ENCODE peak calls at places on chromosomes 12 and 14, in eight cellular contexts. M is pancreas, B is PC-3, S is AG09319, G is lower leg skin, F is tibial artery, H is cardiac fibroblast, W is GM20000. Q is an unnamed sample.

GRCh38 chr12:67355428-67356385 is 86.5 kb downstream of the CAND1 start:
- DNase-seq in H (peak; percentile 81), B (peak; percentile 70), M (no peak), F (no peak), W (peak; percentile 33), S (peak; percentile 31), G (no peak), Q (peak; percentile 53)

GRCh38 chr12:2877959-2878732 is 1.1 kb downstream of the RHNO1 start:
- DNase-seq in W (peak; percentile 44), F (peak; percentile 60), G (no peak), S (no peak), H (peak; percentile 35), M (no peak), B (no peak), Q (no peak)

GRCh38 chr14:94397899-94398479 is 9.6 kb upstream of the SERPINA1 start:
- DNase-seq in B (no peak), H (no peak), M (no peak), S (no peak), W (no peak), F (no peak), G (no peak), Q (no peak)

GRCh38 chr14:91374287-91374880 is 43.2 kb downstream of the CCDC88C start:
- DNase-seq in G (no peak), S (no peak), B (no peak), M (no peak), W (no peak), F (no peak), H (no peak), Q (no peak)

GRCh38 chr12:3200779-3201738 is 123.9 kb downstream of the TSPAN9 start:
- DNase-seq in M (no peak), B (peak; percentile 8), F (no peak), H (no peak), S (no peak), G (no peak), W (no peak), Q (no peak)

GRCh38 chr14:71665157-71665556 is 267.1 kb upstream of the RGS6 start:
- DNase-seq in H (peak; percentile 95), G (no peak), B (peak; percentile 66), S (no peak), F (no peak), W (no peak), M (no peak), Q (peak; percentile 68)

GRCh38 chr14:81323621-81324400 is 76.3 kb downstream of the STON2 start:
- DNase-seq in S (no peak), H (no peak), M (no peak), G (no peak), F (no peak), B (peak; percentile 84), W (no peak), Q (no peak)

GRCh38 chr14:71454513-71455332 is 477.5 kb upstream of the RGS6 start:
- DNase-seq in M (no peak), G (no peak), H (no peak), W (no peak), B (no peak), S (no peak), F (no peak), Q (no peak)

GRCh38 chr14:50773632-50774541 is 57.1 kb downstream of the NIN start:
- DNase-seq in F (no peak), B (peak; percentile 91), S (no peak), H (peak; percentile 56), W (no peak), G (peak; percentile 87), M (peak; percentile 69), Q (peak; percentile 59)

GRCh38 chr14:96176275-96176674 is 28.4 kb upstream of the BDKRB2 start:
- DNase-seq in G (no peak), B (no peak), M (no peak), F (no peak), H (peak; percentile 62), W (no peak), S (peak; percentile 52), Q (no peak)

GRCh38 chr12:24177889-24178288 is 228.4 kb upstream of the SOX5 start:
- DNase-seq in W (no peak), H (no peak), M (no peak), B (no peak), G (no peak), F (no peak), S (no peak), Q (no peak)

DNA sequence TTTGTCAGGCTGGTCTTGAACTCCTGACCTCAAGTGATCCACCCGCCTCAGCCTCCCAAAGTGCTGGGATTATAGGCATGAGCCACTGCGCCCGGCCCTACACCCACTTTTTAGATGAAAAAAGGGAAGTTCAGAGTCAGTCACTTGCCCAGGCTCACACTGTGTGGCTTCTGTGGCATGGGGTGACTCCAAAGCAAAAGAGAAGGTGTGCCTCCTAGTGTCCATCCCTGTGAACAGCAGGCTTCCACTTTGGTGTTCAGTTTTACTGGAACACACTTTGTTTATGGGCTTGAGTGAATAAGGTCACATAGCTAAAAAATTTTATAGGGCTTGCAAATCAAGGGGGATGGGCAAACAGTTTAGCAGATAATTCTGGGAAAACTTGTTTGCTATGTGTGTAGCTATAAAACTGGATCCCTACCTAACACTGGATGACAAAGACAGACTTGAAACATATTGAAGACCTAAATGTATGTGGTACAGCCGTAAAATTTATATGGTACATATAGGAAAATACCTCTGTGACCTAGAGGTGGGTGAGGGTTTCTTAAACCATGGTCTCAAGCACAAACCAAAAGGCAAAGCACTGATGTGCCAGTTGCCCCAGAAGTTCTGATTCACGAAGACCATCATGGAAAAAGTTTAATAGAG is 54.9 kb downstream of the EID3 start:
- DNase-seq in F (peak; percentile 76), H (peak; percentile 68), W (peak; percentile 82), G (peak; percentile 92), S (no peak), M (peak; percentile 64), B (peak; percentile 92), Q (peak; percentile 56)
- TF ChIP-seq CTCF in F (peak; percentile 83), H (peak; percentile 93), W (peak; percentile 78), G (no peak), S (peak; percentile 72), M (peak; percentile 75), B (peak; percentile 88), Q (peak; percentile 86)

DNA sequence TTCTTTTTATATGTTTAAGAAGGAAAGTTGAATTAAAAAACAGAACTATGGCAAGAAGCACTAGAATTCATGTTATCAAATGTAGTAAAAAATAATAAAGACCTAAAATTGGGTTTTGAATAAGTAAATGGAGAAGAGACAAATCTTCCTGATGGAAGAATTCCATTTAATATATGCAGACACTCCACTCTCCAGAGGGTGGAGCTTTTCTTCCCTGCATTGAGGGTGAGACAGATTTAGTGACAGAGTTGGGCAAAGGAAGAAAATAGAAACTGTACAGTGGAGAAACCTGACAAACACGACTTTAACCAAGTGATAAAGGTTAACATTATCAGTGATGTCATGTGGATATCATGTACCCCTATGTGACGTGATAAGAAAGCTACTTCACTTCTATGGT is 217.6 kb downstream of the PRKD1 start:
- DNase-seq in M (no peak), W (no peak), G (no peak), S (no peak), H (peak; percentile 37), B (peak; percentile 22), F (no peak), Q (no peak)
- TF ChIP-seq CTCF in M (no peak), W (no peak), G (no peak), S (no peak), H (peak; percentile 41), B (peak; percentile 50), F (peak; percentile 11), Q (peak; percentile 52)

GRCh38 chr14:24964048-24964447 is 85.9 kb downstream of the STXBP6 start:
- DNase-seq in S (no peak), H (no peak), W (no peak), G (no peak), M (no peak), F (no peak), B (no peak), Q (no peak)

GRCh38 chr14:24965578-24965933 is 84.4 kb downstream of the STXBP6 start:
- DNase-seq in W (no peak), G (no peak), B (no peak), M (no peak), S (no peak), F (no peak), H (no peak), Q (no peak)

GRCh38 chr14:24971255-24971654 is 78.7 kb downstream of the STXBP6 start:
- DNase-seq in H (no peak), W (no peak), F (no peak), B (no peak), S (no peak), G (no peak), M (no peak), Q (no peak)

GRCh38 chr14:24960816-24961215 is 89.1 kb downstream of the STXBP6 start:
- DNase-seq in B (no peak), M (no peak), G (no peak), S (no peak), W (no peak), F (no peak), H (peak; percentile 8), Q (no peak)

DNA sequence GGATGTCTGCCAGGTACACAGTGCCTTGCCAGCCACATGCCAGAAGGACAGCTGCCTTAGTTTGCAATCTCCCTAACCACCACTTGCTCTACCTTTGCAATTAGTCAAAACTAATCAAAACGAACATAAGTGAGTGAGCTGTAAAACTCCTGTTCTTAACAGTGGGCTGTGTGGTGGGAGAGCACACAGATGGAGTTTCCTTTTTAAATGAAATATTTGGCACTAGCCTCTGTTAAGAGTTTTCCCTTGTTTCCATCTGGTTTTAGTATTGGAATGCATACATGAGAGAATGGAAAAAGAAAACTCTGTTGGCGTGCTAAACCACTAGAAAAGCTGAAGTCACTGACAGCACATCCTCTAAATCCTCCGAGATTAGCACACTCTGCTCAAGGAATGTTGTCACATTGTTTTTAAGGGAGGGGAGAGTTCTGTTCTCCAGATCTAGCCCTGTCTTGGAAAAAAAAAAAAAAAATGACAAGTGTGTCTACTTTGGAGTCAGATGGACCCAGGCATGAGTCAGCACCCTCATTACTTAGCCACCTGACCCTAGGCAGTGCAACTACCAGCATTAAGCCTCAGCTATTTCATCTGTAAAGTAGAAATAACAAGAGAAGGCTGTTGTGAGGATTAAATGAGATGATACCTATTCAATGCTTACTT is 83.9 kb downstream of the STXBP6 start:
- DNase-seq in H (peak; percentile 70), F (no peak), B (no peak), G (no peak), S (peak; percentile 28), M (no peak), W (no peak), Q (peak; percentile 7)
- TF ChIP-seq CTCF in H (no peak), F (no peak), B (no peak), G (no peak), S (no peak), M (no peak), W (no peak), Q (no peak)

GRCh38 chr14:67514650-67515385 is 18.3 kb upstream of the PLEKHH1 start:
- DNase-seq in H (peak; percentile 21), M (peak; percentile 77), S (no peak), F (peak; percentile 66), W (peak; percentile 79), G (peak; percentile 87), B (peak; percentile 35), Q (peak; percentile 7)

GRCh38 chr14:67515386-67516079 is 17.6 kb upstream of the PLEKHH1 start:
- DNase-seq in S (no peak), M (peak; percentile 74), B (peak; percentile 30), W (peak; percentile 82), F (peak; percentile 63), H (no peak), G (no peak), Q (no peak)

GRCh38 chr14:67516679-67517078 is 16.4 kb upstream of the PLEKHH1 start:
- DNase-seq in B (no peak), S (no peak), G (no peak), M (no peak), F (no peak), H (no peak), W (no peak), Q (no peak)

GRCh38 chr14:67519406-67519805 is 13.7 kb upstream of the PLEKHH1 start:
- DNase-seq in B (no peak), W (no peak), F (no peak), S (no peak), M (no peak), H (no peak), G (no peak), Q (no peak)

GRCh38 chr14:67517083-67517482 is 16.0 kb upstream of the PLEKHH1 start:
- DNase-seq in W (no peak), G (no peak), H (peak; percentile 26), F (no peak), M (peak; percentile 78), S (no peak), B (no peak), Q (no peak)
- TF ChIP-seq CTCF in W (no peak), G (no peak), H (no peak), F (no peak), M (no peak), S (no peak), B (peak; percentile 23), Q (peak; percentile 42)